ENCODE peak calls at places on chromosome 6, in ten cellular contexts. W is G401, A is EL, Q is NCI-H1694, I is fibroblast of pulmonary artery, X is HTR-8/SVneo, D is activated T-helper 1 cell treated with Interleukin-2 at 50 U/mL for 16 hours, K is uterus, E is BE2C, H is RPMI7951. V is an unnamed sample.

GRCh38 chr6:113644861-113645575 is 212.1 kb upstream of the MARCKS start:
- DNase-seq in W (no peak), A (peak), Q (no peak), I (peak), X (peak), D (no peak), K (no peak), E (no peak), H (peak), V (no peak)

GRCh38 chr6:79267128-79267527 is 32.6 kb upstream of the HMGN3 start:
- DNase-seq in W (no peak), A (no peak), Q (no peak), I (no peak), X (no peak), D (no peak), K (no peak), E (no peak), H (no peak), V (no peak)

GRCh38 chr6:167141667-167142432 is 15.9 kb downstream of the GPR31 start:
- DNase-seq in W (peak), A (peak), Q (no peak), I (peak), X (peak), D (peak), K (peak), E (peak), H (peak), V (no peak)

GRCh38 chr6:71289039-71289801 is 609 bp downstream of the OGFRL1 start:
- DNase-seq in W (peak), A (peak), Q (peak), I (no peak), X (no peak), D (no peak), K (peak), E (peak), H (peak), V (no peak)

GRCh38 chr6:168988801-168989200 is 264.8 kb downstream of the THBS2 start:
- DNase-seq in W (no peak), A (no peak), Q (no peak), I (peak), X (no peak), D (no peak), K (peak), E (no peak), H (no peak), V (no peak)

GRCh38 chr6:132498638-132499037 is 14.3 kb downstream of the STX7 start:
- DNase-seq in W (no peak), A (no peak), Q (no peak), I (no peak), X (no peak), D (no peak), K (no peak), E (no peak), H (no peak), V (no peak)

GRCh38 chr6:68468244-68468884 is 166.7 kb upstream of the ADGRB3 start:
- DNase-seq in W (no peak), A (no peak), Q (no peak), I (peak), X (no peak), D (no peak), K (no peak), E (peak), H (no peak), V (no peak)

GRCh38 chr6:169799474-169799926 is 48.1 kb downstream of the ERMARD start:
- DNase-seq in W (no peak), A (no peak), Q (no peak), I (no peak), X (no peak), D (no peak), K (no peak), E (no peak), H (no peak), V (no peak)

GRCh38 chr6:108838101-108838717 is 10.0 kb upstream of the ARMC2 start:
- DNase-seq in W (peak), A (no peak), Q (no peak), I (peak), X (no peak), D (no peak), K (no peak), E (peak), H (no peak), V (peak)

GRCh38 chr6:56775498-56776166 is 132.9 kb upstream of the DST start:
- DNase-seq in W (no peak), A (no peak), Q (no peak), I (no peak), X (no peak), D (no peak), K (no peak), E (no peak), H (no peak), V (no peak)

GRCh38 chr6:33693186-33694158 is 18.0 kb downstream of the UQCC2 start:
- DNase-seq in W (peak), A (no peak), Q (no peak), I (no peak), X (no peak), D (no peak), K (no peak), E (no peak), H (peak), V (no peak)

GRCh38 chr6:141309295-141309694 is 823.4 kb upstream of the GJE1 start:
- DNase-seq in W (no peak), A (peak), Q (no peak), I (peak), X (no peak), D (no peak), K (no peak), E (no peak), H (peak), V (no peak)

GRCh38 chr6:157479464-157480303 is 98.7 kb downstream of the ZDHHC14 start:
- DNase-seq in W (no peak), A (no peak), Q (no peak), I (no peak), X (no peak), D (no peak), K (no peak), E (no peak), H (no peak), V (no peak)

GRCh38 chr6:145310116-145310515 is 425.2 kb downstream of the EPM2A start:
- DNase-seq in W (no peak), A (peak), Q (no peak), I (peak), X (peak), D (no peak), K (no peak), E (no peak), H (no peak), V (no peak)

GRCh38 chr6:18405477-18406293 is 18.5 kb downstream of the RNF144B start:
- DNase-seq in W (no peak), A (peak), Q (no peak), I (peak), X (peak), D (no peak), K (no peak), E (no peak), H (peak), V (peak)

GRCh38 chr6:81801489-81801888 is 49.0 kb upstream of the TENT5A start:
- DNase-seq in W (no peak), A (no peak), Q (no peak), I (no peak), X (no peak), D (no peak), K (no peak), E (no peak), H (no peak), V (peak)

GRCh38 chr6:30962716-30963115 is 20.8 kb upstream of the MUC21 start:
- DNase-seq in W (no peak), A (no peak), Q (no peak), I (no peak), X (no peak), D (no peak), K (no peak), E (no peak), H (no peak), V (no peak)

GRCh38 chr6:154509421-154510143 is 903 bp downstream of the CNKSR3 start:
- DNase-seq in W (no peak), A (peak), Q (no peak), I (peak), X (no peak), D (no peak), K (peak), E (peak), H (peak), V (no peak)

GRCh38 chr6:146041282-146041681 is 12.4 kb downstream of the GRM1 start:
- DNase-seq in W (no peak), A (peak), Q (peak), I (peak), X (no peak), D (no peak), K (no peak), E (peak), H (peak), V (peak)

GRCh38 chr6:3882865-3883264 is 33.7 kb downstream of the FAM50B start:
- DNase-seq in W (no peak), A (peak), Q (no peak), I (peak), X (no peak), D (no peak), K (peak), E (no peak), H (peak), V (no peak)

GRCh38 chr6:146965110-146965689 is 239.0 kb upstream of the STXBP5 start:
- DNase-seq in W (no peak), A (no peak), Q (no peak), I (no peak), X (no peak), D (no peak), K (no peak), E (no peak), H (no peak), V (no peak)

GRCh38 chr6:107114213-107114871 is 973 bp downstream of the BEND3 start:
- DNase-seq in W (peak), A (peak), Q (peak), I (peak), X (peak), D (peak), K (peak), E (peak), H (peak), V (peak)

GRCh38 chr6:89351632-89352328 is 742 bp downstream of the UBE2J1 start:
- DNase-seq in W (peak), A (no peak), Q (no peak), I (no peak), X (no peak), D (no peak), K (no peak), E (no peak), H (no peak), V (no peak)

GRCh38 chr6:127267742-127268588 is 1.3 kb downstream of the RNF146 start:
- DNase-seq in W (peak), A (no peak), Q (no peak), I (peak), X (no peak), D (no peak), K (no peak), E (no peak), H (no peak), V (no peak)

GRCh38 chr6:25050356-25050755 is 114.6 kb upstream of the RIPOR2 start:
- DNase-seq in W (no peak), A (peak), Q (no peak), I (peak), X (peak), D (no peak), K (no peak), E (no peak), H (peak), V (peak)

GRCh38 chr6:117932001-117932400 is 24.9 kb downstream of the SLC35F1 start:
- DNase-seq in W (no peak), A (no peak), Q (no peak), I (no peak), X (no peak), D (no peak), K (no peak), E (no peak), H (no peak), V (no peak)

GRCh38 chr6:15483060-15483459 is 179.8 kb downstream of the DTNBP1 start:
- DNase-seq in W (no peak), A (no peak), Q (no peak), I (no peak), X (no peak), D (no peak), K (no peak), E (no peak), H (no peak), V (no peak)

V was measured in retinal pigment epithelial cell.